ENCODE peak calls at places on chromosome 18, in seven cellular contexts. One of them, this sample, is unnamed.

GRCh38 chr18:29226201-29226600 is 1049.3 kb upstream of the CDH2 start:
- DNase-seq in tibial nerve: no peak
- DNase-seq in H1: no peak
- DNase-seq in HCT116: no peak
- DNase-seq in IMR-90: peak
- DNase-seq in A549: no peak
- DNase-seq in spleen: no peak
- DNase-seq in this sample: no peak

GRCh38 chr18:49151482-49151881 is 200.7 kb upstream of the SMAD7 start:
- DNase-seq in H1: no peak
- DNase-seq in HCT116: no peak
- DNase-seq in tibial nerve: no peak
- DNase-seq in spleen: no peak
- DNase-seq in IMR-90: no peak
- DNase-seq in A549: no peak
- DNase-seq in this sample: no peak

GRCh38 chr18:43578636-43579203 is 301.4 kb upstream of the SYT4 start:
- DNase-seq in tibial nerve: no peak
- DNase-seq in IMR-90: no peak
- DNase-seq in HCT116: no peak
- DNase-seq in H1: no peak
- DNase-seq in spleen: no peak
- DNase-seq in A549: no peak
- DNase-seq in this sample: peak

GRCh38 chr18:24726727-24727539 is 266.5 kb downstream of the HRH4 start:
- DNase-seq in tibial nerve: peak
- DNase-seq in H1: peak
- DNase-seq in A549: peak
- DNase-seq in HCT116: peak
- DNase-seq in IMR-90: peak
- DNase-seq in spleen: no peak
- DNase-seq in this sample: peak

GRCh38 chr18:3885209-3885792 is 435.3 kb downstream of the TGIF1 start:
- DNase-seq in H1: no peak
- DNase-seq in IMR-90: no peak
- DNase-seq in HCT116: peak
- DNase-seq in A549: peak
- DNase-seq in tibial nerve: no peak
- DNase-seq in spleen: no peak
- DNase-seq in this sample: no peak

GRCh38 chr18:61203151-61203550 is 130.1 kb upstream of the CDH20 start:
- DNase-seq in A549: no peak
- DNase-seq in IMR-90: no peak
- DNase-seq in HCT116: no peak
- DNase-seq in tibial nerve: no peak
- DNase-seq in spleen: no peak
- DNase-seq in H1: no peak
- DNase-seq in this sample: no peak

GRCh38 chr18:76371804-76372203 is 123.2 kb downstream of the ZNF516 start:
- DNase-seq in spleen: peak
- DNase-seq in HCT116: no peak
- DNase-seq in A549: no peak
- DNase-seq in tibial nerve: no peak
- DNase-seq in IMR-90: no peak
- DNase-seq in H1: no peak
- DNase-seq in this sample: no peak

GRCh38 chr18:62954341-62954740 is 239.0 kb downstream of the PHLPP1 start:
- DNase-seq in spleen: no peak
- DNase-seq in HCT116: no peak
- DNase-seq in tibial nerve: no peak
- DNase-seq in A549: no peak
- DNase-seq in IMR-90: peak
- DNase-seq in H1: no peak
- DNase-seq in this sample: no peak

GRCh38 chr18:61329398-61329797 is 3.8 kb upstream of the CDH20 start:
- DNase-seq in H1: no peak
- DNase-seq in A549: no peak
- DNase-seq in tibial nerve: no peak
- DNase-seq in spleen: no peak
- DNase-seq in IMR-90: no peak
- DNase-seq in HCT116: no peak
- DNase-seq in this sample: no peak

GRCh38 chr18:13032173-13032572 is 41.0 kb downstream of the CEP192 start:
- DNase-seq in spleen: no peak
- DNase-seq in IMR-90: no peak
- DNase-seq in H1: no peak
- DNase-seq in HCT116: no peak
- DNase-seq in tibial nerve: no peak
- DNase-seq in A549: no peak
- DNase-seq in this sample: no peak

GRCh38 chr18:79465392-79465991 is 69.8 kb downstream of the NFATC1 start:
- DNase-seq in IMR-90: no peak
- DNase-seq in tibial nerve: no peak
- DNase-seq in HCT116: no peak
- DNase-seq in spleen: peak
- DNase-seq in H1: peak
- DNase-seq in A549: no peak
- DNase-seq in this sample: peak

GRCh38 chr18:58538604-58539386 is 90.1 kb downstream of the ALPK2 start:
- DNase-seq in H1: no peak
- DNase-seq in IMR-90: peak
- DNase-seq in HCT116: peak
- DNase-seq in tibial nerve: peak
- DNase-seq in A549: no peak
- DNase-seq in spleen: no peak
- DNase-seq in this sample: no peak

GRCh38 chr18:58535340-58536186 is 93.3 kb downstream of the ALPK2 start:
- DNase-seq in tibial nerve: peak
- DNase-seq in HCT116: no peak
- DNase-seq in IMR-90: peak
- DNase-seq in H1: no peak
- DNase-seq in A549: no peak
- DNase-seq in spleen: no peak
- DNase-seq in this sample: no peak

GRCh38 chr18:58536187-58536516 is 92.7 kb downstream of the ALPK2 start:
- DNase-seq in tibial nerve: no peak
- DNase-seq in H1: no peak
- DNase-seq in HCT116: no peak
- DNase-seq in spleen: no peak
- DNase-seq in IMR-90: no peak
- DNase-seq in A549: no peak
- DNase-seq in this sample: no peak

GRCh38 chr18:58536534-58537271 is 92.2 kb downstream of the ALPK2 start:
- DNase-seq in A549: no peak
- DNase-seq in spleen: no peak
- DNase-seq in tibial nerve: no peak
- DNase-seq in H1: no peak
- DNase-seq in IMR-90: no peak
- DNase-seq in HCT116: no peak
- DNase-seq in this sample: no peak

DNA sequence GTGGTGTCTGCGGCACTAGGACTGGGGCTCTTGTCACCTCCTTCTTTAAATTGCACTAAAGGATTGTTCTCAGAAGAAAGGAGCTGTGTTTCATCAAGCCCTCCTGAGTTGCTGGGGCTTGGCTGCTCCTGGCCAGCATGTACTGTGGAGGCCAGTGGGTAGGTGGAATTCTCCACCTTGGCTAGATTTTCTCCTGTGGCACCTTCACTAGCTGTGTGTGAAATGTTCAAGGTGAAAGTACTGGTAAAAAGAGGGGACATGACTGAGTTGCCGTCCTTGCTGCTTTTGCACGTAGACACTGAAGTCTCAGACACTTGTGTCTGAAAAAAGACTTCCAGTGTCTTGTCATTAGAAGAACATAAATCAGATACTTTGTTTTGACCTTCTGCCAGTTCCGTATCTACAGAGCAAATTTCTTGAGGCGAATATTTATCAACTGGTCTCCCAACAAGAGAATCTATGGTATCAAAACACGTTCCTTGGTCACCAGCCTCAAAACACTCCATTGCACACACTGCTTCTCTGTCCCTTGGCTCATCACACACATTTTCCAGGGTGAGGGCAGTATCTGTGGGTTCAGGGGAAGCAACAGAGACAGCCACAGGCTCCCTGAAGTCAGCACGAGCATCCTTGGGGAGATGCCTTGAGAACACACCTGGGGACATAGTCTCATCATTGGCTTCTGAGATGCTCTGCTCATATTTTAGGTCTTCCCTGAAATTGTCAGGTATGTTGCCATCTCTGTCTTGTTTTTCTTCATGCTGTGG is 91.4 kb downstream of the ALPK2 start:
- DNase-seq in HCT116: no peak
- DNase-seq in tibial nerve: no peak
- DNase-seq in spleen: no peak
- DNase-seq in A549: no peak
- DNase-seq in H1: no peak
- DNase-seq in IMR-90: no peak
- DNase-seq in this sample: no peak
- TF ChIP-seq POLR2A in HCT116: no peak
- TF ChIP-seq POLR2A in tibial nerve: no peak
- TF ChIP-seq POLR2A in spleen: no peak
- TF ChIP-seq POLR2A in A549: no peak
- TF ChIP-seq POLR2A in H1: no peak
- TF ChIP-seq POLR2A in IMR-90: no peak
- TF ChIP-seq POLR2A in this sample: no peak

GRCh38 chr18:45686892-45687611 is 36.9 kb upstream of the SLC14A1 start:
- DNase-seq in HCT116: no peak
- DNase-seq in IMR-90: no peak
- DNase-seq in A549: no peak
- DNase-seq in H1: peak
- DNase-seq in tibial nerve: no peak
- DNase-seq in spleen: peak
- DNase-seq in this sample: no peak
- H3K4me3 ChIP-seq in HCT116: no peak
- H3K4me3 ChIP-seq in IMR-90: no peak
- H3K4me3 ChIP-seq in A549: no peak
- H3K4me3 ChIP-seq in H1: no peak
- H3K4me3 ChIP-seq in tibial nerve: no peak
- H3K4me3 ChIP-seq in spleen: peak
- H3K4me3 ChIP-seq in this sample: no peak

DNA sequence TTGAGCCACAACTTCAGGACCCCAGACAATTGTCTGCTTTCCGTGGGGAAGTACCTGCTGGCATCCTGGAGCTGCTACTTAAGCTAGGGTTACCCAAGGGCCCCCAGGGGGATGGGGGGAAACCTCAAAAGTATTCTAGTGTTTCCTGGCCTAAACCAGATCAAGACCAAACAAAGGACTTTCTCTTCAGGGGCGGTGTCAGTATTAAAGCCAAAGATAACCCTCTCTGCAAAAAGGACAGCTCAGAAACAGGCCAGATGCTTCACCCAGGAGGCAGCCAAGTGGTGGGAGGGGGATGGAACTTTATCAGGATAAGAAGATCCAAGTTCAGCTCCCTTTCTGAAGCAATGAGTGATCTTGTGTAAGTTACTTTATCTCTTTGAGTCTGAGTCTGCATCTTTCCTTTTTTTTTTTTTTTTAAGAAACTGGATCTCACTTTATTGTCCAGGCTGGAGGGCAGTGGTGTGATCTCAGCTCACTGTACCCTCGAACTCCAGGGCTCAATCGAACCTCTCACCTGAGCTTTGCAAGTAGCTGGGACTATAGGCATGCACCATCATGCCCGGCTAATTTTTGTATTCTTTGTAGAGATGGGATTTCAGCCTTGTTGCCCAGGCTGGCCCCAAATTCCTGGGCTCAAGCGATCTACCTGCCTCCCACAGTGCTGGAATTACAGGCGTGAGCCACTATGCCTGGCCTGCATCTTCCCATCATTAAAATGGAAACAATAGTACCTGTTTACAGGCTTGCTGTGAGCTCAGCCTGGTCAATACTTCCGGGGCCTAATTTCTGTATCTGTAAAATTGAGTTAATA is 151.8 kb upstream of the PTPRM start:
- DNase-seq in A549: no peak
- DNase-seq in HCT116: no peak
- DNase-seq in IMR-90: no peak
- DNase-seq in spleen: no peak
- DNase-seq in H1: no peak
- DNase-seq in tibial nerve: peak
- DNase-seq in this sample: no peak
- TF ChIP-seq CTCF in A549: no peak
- TF ChIP-seq CTCF in HCT116: no peak
- TF ChIP-seq CTCF in IMR-90: no peak
- TF ChIP-seq CTCF in spleen: no peak
- TF ChIP-seq CTCF in H1: no peak
- TF ChIP-seq CTCF in tibial nerve: no peak
- TF ChIP-seq CTCF in this sample: no peak

GRCh38 chr18:26656944-26657536 is 108.7 kb upstream of the KCTD1 start:
- DNase-seq in HCT116: no peak
- DNase-seq in tibial nerve: peak
- DNase-seq in A549: peak
- DNase-seq in spleen: peak
- DNase-seq in IMR-90: peak
- DNase-seq in H1: peak
- DNase-seq in this sample: peak
- TF ChIP-seq POLR2A in HCT116: no peak
- TF ChIP-seq POLR2A in tibial nerve: peak
- TF ChIP-seq POLR2A in A549: peak
- TF ChIP-seq POLR2A in spleen: no peak
- TF ChIP-seq POLR2A in IMR-90: no peak
- TF ChIP-seq POLR2A in H1: peak
- TF ChIP-seq POLR2A in this sample: no peak

GRCh38 chr18:55402731-55403405 is 185.1 kb downstream of the TCF4 start:
- DNase-seq in H1: no peak
- DNase-seq in A549: no peak
- DNase-seq in HCT116: no peak
- DNase-seq in tibial nerve: no peak
- DNase-seq in IMR-90: no peak
- DNase-seq in spleen: no peak
- DNase-seq in this sample: no peak
- H3K4me3 ChIP-seq in H1: no peak
- H3K4me3 ChIP-seq in A549: no peak
- H3K4me3 ChIP-seq in HCT116: no peak
- H3K4me3 ChIP-seq in tibial nerve: no peak
- H3K4me3 ChIP-seq in IMR-90: no peak
- H3K4me3 ChIP-seq in spleen: peak
- H3K4me3 ChIP-seq in this sample: peak

GRCh38 chr18:5456577-5457466 is 87.0 kb downstream of the EPB41L3 start:
- DNase-seq in HCT116: no peak
- DNase-seq in A549: no peak
- DNase-seq in IMR-90: peak
- DNase-seq in spleen: no peak
- DNase-seq in tibial nerve: peak
- DNase-seq in H1: peak
- DNase-seq in this sample: no peak
- TF ChIP-seq CTCF in HCT116: no peak
- TF ChIP-seq CTCF in A549: no peak
- TF ChIP-seq CTCF in IMR-90: peak
- TF ChIP-seq CTCF in spleen: peak
- TF ChIP-seq CTCF in tibial nerve: peak
- TF ChIP-seq CTCF in H1: no peak
- TF ChIP-seq CTCF in this sample: peak